ENCODE peak calls at places on chromosome 16, in four cellular contexts. V is adipocyte, U is H9, P is IMR-90. Q is an unnamed sample.

GRCh38 chr16:50153648-50154368 is 702 bp downstream of the TENT4B start:
- DNase-seq in V (peak), U (no peak), P (no peak), Q (peak)

GRCh38 chr16:15509593-15510520 is 75.5 kb downstream of the BMERB1 start:
- DNase-seq in V (no peak), U (no peak), P (peak), Q (no peak)

GRCh38 chr16:48906076-48906475 is 296.1 kb upstream of the N4BP1 start:
- DNase-seq in V (no peak), U (no peak), P (no peak), Q (no peak)

GRCh38 chr16:2835638-2836493 is 5.8 kb downstream of the ZG16B start:
- DNase-seq in V (peak), U (peak), P (peak), Q (peak)

GRCh38 chr16:16877061-16877460 is 498.1 kb downstream of the NPIPA7 start:
- DNase-seq in V (no peak), U (no peak), P (no peak), Q (no peak)

GRCh38 chr16:2842340-2843000 is 12.4 kb downstream of the ZG16B start:
- DNase-seq in V (peak), U (peak), P (no peak), Q (peak)

GRCh38 chr16:87034317-87034716 is 282.9 kb downstream of the C16orf95 start:
- DNase-seq in V (no peak), U (no peak), P (no peak), Q (no peak)

GRCh38 chr16:21684199-21684598 is 20.4 kb downstream of the OTOA start:
- DNase-seq in V (no peak), U (peak), P (no peak), Q (no peak)

GRCh38 chr16:35745191-35745590 is 2285.8 kb downstream of the TP53TG3F start:
- DNase-seq in V (no peak), U (no peak), P (no peak), Q (no peak)

GRCh38 chr16:8554881-8555280 is 35.4 kb downstream of the TMEM114 start:
- DNase-seq in V (no peak), U (no peak), P (no peak), Q (no peak)

GRCh38 chr16:11668590-11669379 is 530 bp downstream of the SNN start:
- DNase-seq in V (peak), U (no peak), P (no peak), Q (peak)

GRCh38 chr16:55944377-55944802 is 69.2 kb upstream of the CES5A start:
- DNase-seq in V (peak), U (peak), P (peak), Q (peak)

GRCh38 chr16:29962344-29962994 is 590 bp downstream of the TMEM219 start:
- DNase-seq in V (peak), U (no peak), P (peak), Q (no peak)

GRCh38 chr16:6363891-6364607 is 968.6 kb upstream of the RBFOX1 start:
- DNase-seq in V (no peak), U (no peak), P (no peak), Q (no peak)

GRCh38 chr16:75591001-75591852 is 25.0 kb downstream of the GABARAPL2 start:
- DNase-seq in V (peak), U (no peak), P (peak), Q (no peak)

GRCh38 chr16:48212033-48212432 is 32.1 kb upstream of the LONP2 start:
- DNase-seq in V (no peak), U (no peak), P (peak), Q (no peak)

GRCh38 chr16:3553138-3553923 is 23.9 kb downstream of the NLRC3 start:
- DNase-seq in V (no peak), U (peak), P (peak), Q (no peak)

GRCh38 chr16:50742521-50743150 is 750 bp downstream of the CYLD start:
- DNase-seq in V (peak), U (no peak), P (peak), Q (no peak)

GRCh38 chr16:22353933-22354541 is 20.4 kb downstream of the CDR2 start:
- DNase-seq in V (no peak), U (no peak), P (no peak), Q (no peak)

GRCh38 chr16:12062343-12063003 is 85.9 kb downstream of the SNX29 start:
- DNase-seq in V (peak), U (no peak), P (peak), Q (peak)

GRCh38 chr16:21184834-21185233 is 26.4 kb downstream of the LDAF1 start:
- DNase-seq in V (no peak), U (no peak), P (no peak), Q (no peak)

GRCh38 chr16:55703003-55704001 is 47.5 kb downstream of the SLC6A2 start:
- DNase-seq in V (peak), U (no peak), P (peak), Q (no peak)

GRCh38 chr16:4846503-4846900 is 586 bp downstream of the GLYR1 start:
- DNase-seq in V (peak), U (peak), P (peak), Q (peak)

GRCh38 chr16:49352923-49353322 is 20.7 kb upstream of the C16orf78 start:
- DNase-seq in V (peak), U (peak), P (no peak), Q (no peak)

GRCh38 chr16:23786964-23787571 is 32.2 kb downstream of the CHP2 start:
- DNase-seq in V (no peak), U (peak), P (no peak), Q (no peak)

GRCh38 chr16:11412175-11412904 is 67.1 kb downstream of the RMI2 start:
- DNase-seq in V (no peak), U (no peak), P (no peak), Q (no peak)

GRCh38 chr16:55372792-55373488 is 48.9 kb downstream of the IRX6 start:
- DNase-seq in V (no peak), U (no peak), P (no peak), Q (no peak)

GRCh38 chr16:2031081-2031577 is 4.4 kb downstream of the NHERF2 start:
- DNase-seq in V (no peak), U (no peak), P (no peak), Q (peak)

GRCh38 chr16:2898831-2899563 is 12.7 kb upstream of the FLYWCH1 start:
- DNase-seq in V (no peak), U (no peak), P (no peak), Q (peak)

GRCh38 chr16:50814541-50814940 is 72.7 kb downstream of the CYLD start:
- DNase-seq in V (no peak), U (no peak), P (no peak), Q (no peak)

GRCh38 chr16:24036614-24037013 is 200.8 kb downstream of the PRKCB start:
- DNase-seq in V (peak), U (peak), P (peak), Q (no peak)

GRCh38 chr16:8611122-8611521 is 10.4 kb upstream of the METTL22 start:
- DNase-seq in V (no peak), U (no peak), P (no peak), Q (no peak)

GRCh38 chr16:8859913-8860881 is 8.6 kb downstream of the CARHSP1 start:
- DNase-seq in V (peak), U (no peak), P (peak), Q (peak)

GRCh38 chr16:2698996-2699750 is 16.9 kb downstream of the KCTD5 start:
- DNase-seq in V (no peak), U (no peak), P (no peak), Q (peak)

DNA sequence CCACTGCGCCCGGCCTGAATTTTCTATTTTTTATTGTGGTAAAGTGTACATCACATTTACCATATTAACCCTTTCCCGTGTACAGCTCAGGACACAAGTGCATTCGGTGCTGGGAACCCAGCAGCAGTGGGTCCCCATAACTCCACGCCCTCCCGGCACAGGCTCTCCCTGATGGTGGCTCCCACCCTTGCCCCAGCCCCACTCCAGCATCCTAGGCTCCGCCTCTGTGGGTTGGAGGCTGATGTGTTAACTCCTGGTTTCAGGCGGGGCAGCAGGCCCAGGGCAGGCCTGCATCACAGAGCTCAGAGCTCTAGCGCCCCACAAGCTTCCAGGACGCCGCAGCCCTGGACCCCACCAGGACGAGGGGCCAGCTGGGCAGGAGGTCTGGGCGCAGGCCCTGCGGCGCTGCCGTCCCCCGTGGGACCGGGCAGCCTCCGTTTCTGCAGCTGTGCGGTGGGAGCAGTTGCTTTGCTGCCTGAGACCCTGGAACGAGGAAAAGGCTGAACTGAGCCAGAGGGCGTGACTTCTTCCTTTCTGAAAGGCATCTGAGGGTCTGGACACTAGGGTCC is 19.6 kb downstream of the ZFPM1 start:
- DNase-seq in V (no peak), U (no peak), P (no peak), Q (no peak)
- H3K9ac ChIP-seq in V (peak), U (no peak), P (no peak), Q (no peak)

GRCh38 chr16:27066655-27067054 is at the start of gene C16orf82:
- DNase-seq in V (no peak), U (no peak), P (no peak), Q (no peak)

GRCh38 chr16:27070776-27071175 is 4.0 kb downstream of the C16orf82 start:
- DNase-seq in V (no peak), U (no peak), P (no peak), Q (no peak)

DNA sequence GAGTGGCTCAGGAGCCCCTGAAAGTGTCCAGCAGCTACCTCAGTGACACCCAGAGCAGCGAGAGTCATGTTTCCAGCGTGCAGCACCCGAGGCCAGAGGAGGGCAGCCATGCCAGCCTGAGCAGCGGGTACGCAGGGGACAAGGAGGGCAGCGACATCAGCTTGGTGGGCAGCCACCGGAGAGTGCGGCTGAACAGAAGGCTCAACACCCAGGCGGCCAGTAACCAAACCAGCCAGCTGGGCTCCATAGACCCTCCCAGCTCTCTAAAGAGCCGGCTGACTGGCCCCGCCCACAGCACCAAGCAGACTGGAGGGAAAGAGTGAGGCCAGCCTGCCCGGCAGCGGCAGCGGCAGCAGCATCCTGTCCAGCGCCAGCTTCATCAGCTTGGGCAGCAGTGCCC is 411 bp downstream of the C16orf82 start:
- DNase-seq in V (no peak), U (peak), P (no peak), Q (peak)
- H3K9ac ChIP-seq in V (no peak), U (no peak), P (no peak), Q (no peak)

GRCh38 chr16:53773150-53773846 is 69.3 kb downstream of the FTO start:
- DNase-seq in V (peak), U (no peak), P (peak), Q (no peak)
- H3K9ac ChIP-seq in V (peak), U (no peak), P (no peak), Q (no peak)

GRCh38 chr16:10191096-10191495 is 8.9 kb upstream of the GRIN2A start:
- DNase-seq in V (no peak), U (no peak), P (no peak), Q (no peak)
- H3K9ac ChIP-seq in V (no peak), U (no peak), P (no peak), Q (no peak)

DNA sequence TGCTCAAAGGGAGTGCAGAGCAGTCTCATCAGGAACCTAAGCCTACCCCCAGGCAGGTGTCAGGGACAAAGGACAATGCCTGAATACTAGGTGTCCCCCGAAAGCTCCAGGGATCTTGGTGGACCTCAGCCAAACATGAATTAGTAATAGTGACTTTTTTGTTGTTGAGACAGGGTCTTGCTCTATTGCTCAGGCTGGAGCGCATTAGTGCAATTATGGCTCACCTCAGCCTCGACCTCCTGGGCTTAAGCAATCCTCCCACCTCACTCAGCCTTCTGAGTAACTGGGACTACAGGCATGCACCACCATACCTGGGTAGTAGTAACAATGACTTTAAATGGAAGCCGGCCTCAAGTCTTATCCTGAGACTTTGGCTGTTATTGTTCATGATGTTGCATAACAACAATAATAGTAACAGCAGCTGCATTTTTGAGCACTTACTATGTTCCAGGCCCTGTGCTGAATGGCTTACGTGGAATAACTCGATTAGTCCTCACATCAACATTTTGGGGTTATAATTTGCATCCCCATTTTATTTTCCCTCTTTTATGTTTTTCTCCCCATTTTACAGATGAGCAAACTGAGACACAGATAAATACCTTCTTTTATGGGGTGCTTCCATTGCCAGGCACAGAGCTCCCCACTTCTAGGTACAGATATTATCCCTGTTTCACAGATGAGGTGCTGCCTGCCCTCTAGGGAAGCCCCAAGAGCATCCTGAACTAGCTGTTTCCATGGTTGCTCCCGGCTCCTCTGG is 19.5 kb downstream of the CNGB1 start:
- DNase-seq in V (no peak), U (no peak), P (no peak), Q (no peak)
- H3K9ac ChIP-seq in V (no peak), U (no peak), P (no peak), Q (no peak)

DNA sequence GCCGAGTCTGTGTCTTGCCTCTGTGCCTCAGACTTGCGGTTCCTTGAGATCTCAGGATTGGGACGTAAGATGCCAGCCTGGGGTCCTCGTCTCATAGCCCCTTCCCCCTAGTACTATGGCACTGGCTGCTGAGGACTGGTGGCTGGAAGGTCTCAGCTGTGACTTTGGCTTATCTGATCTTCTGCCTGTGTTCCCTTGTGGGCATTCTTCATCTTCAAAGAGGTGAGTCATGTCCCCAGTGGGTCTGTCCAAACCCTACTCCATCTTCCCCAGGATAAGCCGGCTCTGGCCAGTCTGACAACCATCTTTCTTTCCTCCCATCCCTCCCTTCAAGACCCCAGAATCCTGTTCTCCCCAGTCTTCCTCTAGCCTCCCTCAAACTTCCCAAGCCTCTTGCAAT is 3.6 kb downstream of the CD19 start:
- DNase-seq in V (no peak), U (no peak), P (no peak), Q (no peak)
- H3K9ac ChIP-seq in V (no peak), U (no peak), P (no peak), Q (no peak)

GRCh38 chr16:89407282-89407924 is 83.0 kb downstream of the ANKRD11 start:
- DNase-seq in V (no peak), U (no peak), P (no peak), Q (peak)

GRCh38 chr16:89409161-89409711 is 81.1 kb downstream of the ANKRD11 start:
- DNase-seq in V (no peak), U (no peak), P (peak), Q (peak)

GRCh38 chr16:89406277-89406888 is 84.0 kb downstream of the ANKRD11 start:
- DNase-seq in V (no peak), U (no peak), P (no peak), Q (peak)

GRCh38 chr16:89407925-89408300 is 82.4 kb downstream of the ANKRD11 start:
- DNase-seq in V (no peak), U (no peak), P (no peak), Q (peak)

DNA sequence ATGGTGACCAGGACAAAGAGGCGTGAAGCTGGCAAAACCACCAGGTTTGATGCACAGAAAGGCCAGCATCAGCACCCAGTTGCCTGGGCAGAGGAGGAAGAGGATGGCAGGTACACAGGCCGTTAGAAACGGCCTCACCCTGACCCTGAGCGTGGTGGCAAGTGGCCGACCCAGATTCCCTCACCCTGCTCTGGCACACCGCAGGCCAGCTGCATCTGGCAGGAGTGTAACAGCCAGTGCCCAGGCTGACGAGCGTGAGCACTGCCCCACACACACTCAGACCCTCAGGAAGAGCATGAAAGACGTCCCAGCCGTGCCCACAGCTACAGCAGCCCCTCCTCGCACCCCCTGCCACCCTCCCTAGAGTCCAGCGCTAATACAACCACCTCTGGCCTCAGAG is 82.0 kb downstream of the ANKRD11 start:
- DNase-seq in V (no peak), U (no peak), P (no peak), Q (peak)
- H3K9ac ChIP-seq in V (peak), U (no peak), P (no peak), Q (no peak)

GRCh38 chr16:73170587-73170986 is 122.7 kb upstream of the ZFHX3 start:
- DNase-seq in V (no peak), U (no peak), P (no peak), Q (no peak)

GRCh38 chr16:73166394-73166971 is 118.6 kb upstream of the ZFHX3 start:
- DNase-seq in V (peak), U (no peak), P (no peak), Q (no peak)

GRCh38 chr16:73163238-73163795 is 115.4 kb upstream of the ZFHX3 start:
- DNase-seq in V (no peak), U (no peak), P (no peak), Q (no peak)

GRCh38 chr16:73171380-73171779 is 123.5 kb upstream of the ZFHX3 start:
- DNase-seq in V (peak), U (peak), P (no peak), Q (no peak)

GRCh38 chr16:73166972-73167550 is 119.1 kb upstream of the ZFHX3 start:
- DNase-seq in V (peak), U (no peak), P (no peak), Q (no peak)
- H3K9ac ChIP-seq in V (peak), U (no peak), P (no peak), Q (no peak)

GRCh38 chr16:85085721-85086120 is 26.6 kb downstream of the CIBAR2 start:
- DNase-seq in V (no peak), U (no peak), P (no peak), Q (peak)
- H3K9ac ChIP-seq in V (no peak), U (no peak), P (no peak), Q (no peak)

GRCh38 chr16:68382296-68382718 is 66.0 kb downstream of the SMPD3 start:
- DNase-seq in V (no peak), U (peak), P (no peak), Q (peak)
- H3K9ac ChIP-seq in V (no peak), U (no peak), P (no peak), Q (no peak)